ENCODE peak calls at places on chromosomes 16 and 17, in four cellular contexts. S, P, I and Y are unnamed samples. For H3K9me3, the result is how much of the 10 kb centered on the place peaks cover.

GRCh38 chr16:54355251-54355650 is 68.7 kb upstream of the IRX3 start:
- DNase-seq in S (no peak), P (no peak), I (no peak), Y (no peak)

GRCh38 chr16:17224859-17225258 is 245.9 kb downstream of the XYLT1 start:
- DNase-seq in S (peak), P (peak), I (peak), Y (no peak)

GRCh38 chr17:78610951-78611511 is 33.8 kb upstream of the DNAH17 start:
- DNase-seq in S (no peak), P (no peak), I (no peak), Y (no peak)

GRCh38 chr16:73126453-73126853 is 78.5 kb upstream of the ZFHX3 start:
- DNase-seq in S (no peak), P (no peak), I (peak), Y (no peak)

GRCh38 chr17:76912585-76912984 is 44.4 kb downstream of the MGAT5B start:
- DNase-seq in S (no peak), P (no peak), I (no peak), Y (no peak)

GRCh38 chr17:5819921-5820685 is 235.8 kb upstream of the NLRP1 start:
- DNase-seq in S (no peak), P (no peak), I (no peak), Y (no peak)

GRCh38 chr16:81498351-81498750 is 53.7 kb downstream of the CMIP start:
- DNase-seq in S (no peak), P (no peak), I (no peak), Y (no peak)

GRCh38 chr17:4301066-4301465 is 37.3 kb upstream of the ANKFY1 start:
- DNase-seq in S (no peak), P (no peak), I (no peak), Y (no peak)

GRCh38 chr16:57473176-57473840 is 10.8 kb downstream of the POLR2C start:
- DNase-seq in S (no peak), P (no peak), I (no peak), Y (no peak)

GRCh38 chr17:4840893-4841242 is 7.7 kb downstream of the MINK1 start:
- DNase-seq in S (no peak), P (no peak), I (no peak), Y (no peak)

GRCh38 chr16:14303182-14303618 is 232.1 kb downstream of the MRTFB start:
- DNase-seq in S (no peak), P (no peak), I (no peak), Y (no peak)

GRCh38 chr17:17300624-17301568 is 2.3 kb upstream of the NT5M start:
- DNase-seq in S (no peak), P (peak), I (peak), Y (peak)

GRCh38 chr16:85303354-85303883 is 191.1 kb upstream of the CIBAR2 start:
- DNase-seq in S (no peak), P (peak), I (peak), Y (peak)

DNA sequence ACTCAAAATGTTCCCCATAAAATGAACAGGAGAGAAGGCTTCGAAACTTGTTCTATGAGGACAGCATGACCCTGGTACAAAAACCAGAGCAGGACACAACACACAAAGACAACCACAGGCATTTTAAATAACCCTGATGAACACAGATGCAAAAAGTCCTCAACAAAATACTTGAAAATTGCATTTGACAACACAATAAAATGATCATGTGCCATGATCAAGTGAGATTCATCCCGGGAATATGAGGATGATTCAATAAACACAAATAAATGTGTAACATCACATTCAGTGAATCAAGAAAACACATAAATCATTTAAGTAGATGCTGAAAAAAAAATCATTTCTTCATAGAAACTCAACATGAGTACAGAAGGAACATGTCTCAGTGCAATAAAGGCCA is 208.4 kb upstream of the WSB1 start:
- DNase-seq in S (no peak), P (no peak), I (no peak), Y (no peak)
- H3K9me3 ChIP-seq in S (under half), P (under half), I (under half), Y (under half)

GRCh38 chr16:88284626-88285513 is 97.9 kb upstream of the ZNF469 start:
- DNase-seq in S (no peak), P (no peak), I (no peak), Y (no peak)
- H3K9me3 ChIP-seq in S (under half), P (under half), I (under half), Y (under half)

GRCh38 chr16:35711435-35711834 is 2252.0 kb downstream of the TP53TG3F start:
- DNase-seq in S (no peak), P (no peak), I (no peak), Y (no peak)
- H3K9me3 ChIP-seq in S (under half), P (under half), I (under half), Y (under half)

GRCh38 chr17:53449324-53449723 is 373.4 kb upstream of the KIF2B start:
- DNase-seq in S (no peak), P (no peak), I (no peak), Y (no peak)
- H3K9me3 ChIP-seq in S (under half), P (under half), I (under half), Y (under half)

GRCh38 chr17:31550389-31551056 is 159.0 kb downstream of the RAB11FIP4 start:
- DNase-seq in S (no peak), P (no peak), I (no peak), Y (no peak)

GRCh38 chr17:31546650-31547049 is 155.2 kb downstream of the RAB11FIP4 start:
- DNase-seq in S (no peak), P (no peak), I (no peak), Y (no peak)

GRCh38 chr17:31549525-31550388 is 158.3 kb downstream of the RAB11FIP4 start:
- DNase-seq in S (peak), P (peak), I (peak), Y (peak)

GRCh38 chr17:31549121-31549524 is 157.6 kb downstream of the RAB11FIP4 start:
- DNase-seq in S (no peak), P (peak), I (no peak), Y (no peak)

DNA sequence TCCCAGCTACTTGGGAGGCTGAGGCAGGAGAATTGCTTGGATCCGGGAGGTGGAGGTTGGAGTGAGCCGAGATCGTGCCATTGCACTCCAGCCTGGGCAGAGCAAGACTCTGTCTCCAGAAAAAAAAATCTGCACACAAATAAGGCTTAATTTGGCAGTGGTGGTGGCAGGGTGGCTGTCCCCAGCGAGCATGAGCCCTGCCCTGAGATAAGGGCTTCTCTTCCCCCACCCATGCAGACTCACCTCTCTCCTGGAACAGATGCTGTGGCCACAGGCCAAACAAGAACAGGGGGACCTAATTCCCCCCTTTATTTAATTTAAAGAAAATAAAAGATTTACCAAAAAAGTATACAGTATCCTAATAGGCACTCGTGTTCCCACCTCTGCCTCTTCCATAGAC is 157.2 kb downstream of the RAB11FIP4 start:
- DNase-seq in S (no peak), P (no peak), I (no peak), Y (no peak)
- H3K9me3 ChIP-seq in S (under half), P (under half), I (under half), Y (under half)

DNA sequence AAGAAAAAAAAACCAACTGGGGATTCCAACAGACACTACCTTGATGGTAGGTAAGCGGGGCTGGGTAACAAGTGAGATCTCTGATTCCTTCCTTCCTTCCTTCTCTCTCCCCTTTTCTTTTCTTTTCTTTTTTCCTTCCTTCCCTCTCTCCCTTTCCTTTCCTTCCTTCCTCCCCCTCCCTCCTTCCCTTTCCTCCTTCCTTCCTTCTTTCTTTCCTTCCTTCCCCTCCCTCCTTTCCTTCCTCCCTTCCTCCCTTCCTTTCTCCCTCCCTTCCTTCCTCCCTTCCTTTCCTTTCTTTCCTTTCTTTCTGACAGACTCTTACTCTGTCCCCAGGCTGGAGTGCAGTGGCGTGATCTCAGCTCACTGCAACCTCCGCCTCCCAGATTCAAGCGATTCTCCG is 20.0 kb downstream of the OR2C1 start:
- DNase-seq in S (no peak), P (no peak), I (no peak), Y (no peak)
- H3K9me3 ChIP-seq in S (half or more), P (under half), I (under half), Y (under half)

GRCh38 chr17:60745544-60745943 is 67.9 kb downstream of the BCAS3 start:
- DNase-seq in S (no peak), P (no peak), I (no peak), Y (no peak)

GRCh38 chr17:60743812-60744211 is 66.2 kb downstream of the BCAS3 start:
- DNase-seq in S (no peak), P (no peak), I (no peak), Y (no peak)

GRCh38 chr17:60743282-60743681 is 65.6 kb downstream of the BCAS3 start:
- DNase-seq in S (no peak), P (no peak), I (no peak), Y (no peak)

GRCh38 chr17:60747069-60747808 is 69.6 kb downstream of the BCAS3 start:
- DNase-seq in S (no peak), P (no peak), I (no peak), Y (no peak)

DNA sequence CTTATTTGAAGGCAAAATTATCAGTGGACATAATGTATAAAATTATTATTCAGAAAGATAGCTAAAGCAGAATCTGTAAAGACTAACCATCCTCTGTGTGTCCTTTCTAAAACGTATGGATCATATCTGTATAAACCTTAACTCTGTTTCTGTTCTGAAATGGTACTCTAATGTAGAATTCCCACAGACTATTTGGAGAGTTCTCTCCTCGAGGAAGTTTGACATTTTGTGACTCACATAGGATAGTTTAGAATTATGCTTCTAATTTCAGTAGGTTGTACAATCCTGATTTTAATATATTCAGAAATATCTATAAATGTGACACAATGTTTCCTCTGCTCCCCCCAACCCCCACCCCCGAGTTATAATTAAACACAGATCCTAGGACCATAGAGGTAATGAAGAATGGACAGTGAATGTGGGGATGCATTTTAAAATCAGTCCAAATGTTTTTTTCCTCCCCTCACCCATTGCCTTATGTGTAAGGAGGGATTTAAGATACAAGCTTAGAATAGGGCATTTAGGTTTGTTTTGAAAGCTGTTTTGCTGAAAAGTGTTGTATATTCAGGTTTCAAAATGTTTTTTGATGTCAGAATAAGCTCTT is 66.8 kb downstream of the BCAS3 start:
- DNase-seq in S (no peak), P (no peak), I (no peak), Y (no peak)
- H3K9me3 ChIP-seq in S (under half), P (under half), I (under half), Y (under half)

DNA sequence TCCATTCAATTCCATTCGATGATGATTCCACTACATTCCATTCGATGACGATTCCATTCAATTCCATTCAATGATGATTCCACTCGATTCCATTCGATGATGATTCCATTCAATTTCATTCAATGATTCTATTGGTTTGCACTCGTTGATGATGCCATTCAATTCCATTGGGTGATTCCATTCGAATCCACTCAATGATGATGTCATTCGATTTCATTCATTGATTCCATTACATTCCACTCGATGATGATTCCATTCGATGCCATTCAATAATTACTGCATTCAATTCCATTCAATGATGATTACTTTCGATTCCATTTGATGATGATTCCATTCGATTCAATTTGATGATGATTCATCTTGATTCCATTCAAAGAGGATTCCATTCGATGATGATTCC is 1299.4 kb downstream of the TP53TG3F start:
- DNase-seq in S (no peak), P (no peak), I (no peak), Y (no peak)
- H3K9me3 ChIP-seq in S (under half), P (under half), I (half or more), Y (under half)

DNA sequence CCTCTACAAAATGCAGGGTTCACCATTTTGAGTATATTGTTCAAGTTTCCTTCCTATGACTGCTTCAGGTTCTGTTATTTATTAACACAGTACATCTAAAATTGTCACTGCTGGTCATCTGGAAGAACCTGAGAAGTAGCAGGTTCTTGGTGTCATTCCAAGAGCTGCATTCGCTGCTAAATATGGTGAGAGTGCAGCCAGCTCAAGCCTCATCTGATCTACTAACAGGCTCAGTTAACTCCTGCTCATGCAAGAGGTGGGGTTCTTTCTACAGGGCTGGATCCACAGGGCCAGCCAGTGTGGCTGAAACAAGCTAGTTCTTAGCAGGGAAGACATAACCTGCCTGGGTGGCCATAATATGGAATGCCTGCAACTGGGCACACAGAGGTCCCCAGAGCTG is 1946.1 kb downstream of the TP53TG3F start:
- DNase-seq in S (no peak), P (no peak), I (no peak), Y (no peak)
- H3K9me3 ChIP-seq in S (under half), P (under half), I (under half), Y (under half)